ENCODE peak calls at places on chromosome 14, in seven cellular contexts. G is keratinocyte, Z is kidney, J is left ventricle myocardium inferior, T is uterus, R is GM12878, D is A549. B is an unnamed sample.

GRCh38 chr14:51069065-51069464 is 25.8 kb downstream of the TRIM9 start:
- DNase-seq in R (no peak), D (no peak), G (no peak), J (no peak), T (no peak), Z (no peak), B (no peak)

GRCh38 chr14:53703457-53703856 is 253.2 kb downstream of the BMP4 start:
- DNase-seq in J (no peak), T (no peak), Z (no peak), D (no peak), R (no peak), G (no peak), B (no peak)

GRCh38 chr14:59870277-59871165 is at the start of gene RTN1:
- DNase-seq in G (no peak), J (peak; percentile 51), R (no peak), D (no peak), Z (peak; percentile 88), T (no peak), B (no peak)

GRCh38 chr14:100104006-100104352 is 38.8 kb downstream of the EVL start:
- DNase-seq in T (no peak), J (no peak), Z (no peak), R (no peak), D (no peak), G (no peak), B (no peak)

GRCh38 chr14:33737446-33737845 is 213.4 kb downstream of the EGLN3 start:
- DNase-seq in D (no peak), T (no peak), R (no peak), Z (no peak), G (no peak), J (no peak), B (no peak)

GRCh38 chr14:62710811-62711210 is 334.4 kb downstream of the KCNH5 start:
- DNase-seq in R (no peak), D (no peak), J (no peak), T (no peak), Z (no peak), G (no peak), B (no peak)

GRCh38 chr14:99755068-99755405 is 38.2 kb upstream of the EML1 start:
- DNase-seq in D (no peak), R (no peak), Z (peak; percentile 57), G (no peak), J (no peak), T (no peak), B (peak; percentile 45)

GRCh38 chr14:82511399-82511798 is 977.7 kb upstream of the SEL1L start:
- DNase-seq in G (no peak), D (no peak), T (no peak), J (no peak), R (no peak), Z (no peak), B (no peak)

GRCh38 chr14:70987042-70987441 is 79.8 kb downstream of the PCNX1 start:
- DNase-seq in T (no peak), D (no peak), Z (no peak), J (no peak), R (no peak), G (no peak), B (no peak)

GRCh38 chr14:102554835-102555819 is 37.3 kb upstream of the RCOR1 start:
- DNase-seq in Z (peak; percentile 82), R (no peak), D (no peak), G (no peak), T (no peak), J (peak; percentile 44), B (no peak)

GRCh38 chr14:101077511-101078074 is 174.1 kb upstream of the RTL1 start:
- DNase-seq in R (no peak), Z (no peak), D (no peak), G (no peak), T (no peak), J (no peak), B (peak; percentile 63)

GRCh38 chr14:71487941-71488340 is 444.3 kb upstream of the RGS6 start:
- DNase-seq in R (no peak), G (no peak), J (no peak), Z (no peak), D (no peak), T (no peak), B (no peak)

GRCh38 chr14:99215277-99215676 is 56.7 kb downstream of the BCL11B start:
- DNase-seq in Z (no peak), G (no peak), T (no peak), J (no peak), R (no peak), D (no peak), B (no peak)

GRCh38 chr14:22265319-22266140 is 323.5 kb downstream of the DAD1 start:
- DNase-seq in D (no peak), Z (no peak), G (no peak), J (no peak), R (no peak), T (no peak), B (no peak)

GRCh38 chr14:71648725-71649124 is 283.5 kb upstream of the RGS6 start:
- DNase-seq in D (no peak), Z (no peak), G (no peak), J (no peak), T (no peak), R (no peak), B (no peak)

GRCh38 chr14:83960832-83961512 is 1569.0 kb upstream of the FLRT2 start:
- DNase-seq in R (no peak), Z (no peak), G (no peak), J (no peak), D (no peak), T (no peak), B (no peak)

GRCh38 chr14:67410313-67410712 is 1.7 kb downstream of the PLEK2 start:
- DNase-seq in T (no peak), Z (no peak), G (no peak), J (no peak), D (no peak), R (no peak), B (peak; percentile 79)

GRCh38 chr14:22748691-22749090 is 17.8 kb upstream of the OXA1L start:
- DNase-seq in G (no peak), R (no peak), D (no peak), T (no peak), Z (no peak), J (no peak), B (no peak)

DNA sequence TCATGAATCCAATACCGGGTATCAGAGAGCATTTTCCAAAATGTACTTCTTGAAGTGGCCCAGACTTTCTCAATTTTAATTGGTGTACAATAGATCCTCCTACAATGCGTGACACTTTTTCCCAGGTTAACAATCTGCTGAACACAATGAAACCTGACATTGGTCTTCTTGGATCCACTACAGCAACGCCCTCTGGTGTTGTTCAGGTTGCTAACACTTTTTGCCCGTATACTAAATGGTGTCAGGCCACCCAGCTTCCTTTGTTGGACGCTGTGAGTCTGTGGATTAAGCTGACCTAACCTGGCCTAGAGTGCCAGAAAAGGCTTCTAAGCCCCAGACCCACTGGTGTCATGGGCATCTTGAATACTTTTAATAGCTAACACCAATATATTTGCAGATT is 89.2 kb downstream of the KCNK10 start:
- DNase-seq in D (no peak), Z (no peak), T (no peak), J (no peak), R (no peak), G (no peak), B (no peak)
- TF ChIP-seq CTCF in D (peak; percentile 39), Z (no peak), T (no peak), J (no peak), R (peak; percentile 40), G (no peak), B (peak; percentile 42)

GRCh38 chr14:79432640-79433039 is 778.7 kb downstream of the DIO2 start:
- DNase-seq in D (no peak), T (no peak), Z (no peak), R (no peak), J (no peak), G (no peak), B (no peak)

GRCh38 chr14:79442776-79443175 is 768.5 kb downstream of the DIO2 start:
- DNase-seq in J (no peak), D (no peak), G (no peak), T (no peak), R (no peak), Z (no peak), B (no peak)

GRCh38 chr14:79436325-79436724 is 775.0 kb downstream of the DIO2 start:
- DNase-seq in Z (no peak), D (no peak), G (no peak), R (no peak), J (no peak), T (no peak), B (no peak)

GRCh38 chr14:79438696-79439342 is 772.5 kb downstream of the DIO2 start:
- DNase-seq in T (no peak), J (no peak), G (no peak), Z (no peak), D (no peak), R (no peak), B (no peak)

DNA sequence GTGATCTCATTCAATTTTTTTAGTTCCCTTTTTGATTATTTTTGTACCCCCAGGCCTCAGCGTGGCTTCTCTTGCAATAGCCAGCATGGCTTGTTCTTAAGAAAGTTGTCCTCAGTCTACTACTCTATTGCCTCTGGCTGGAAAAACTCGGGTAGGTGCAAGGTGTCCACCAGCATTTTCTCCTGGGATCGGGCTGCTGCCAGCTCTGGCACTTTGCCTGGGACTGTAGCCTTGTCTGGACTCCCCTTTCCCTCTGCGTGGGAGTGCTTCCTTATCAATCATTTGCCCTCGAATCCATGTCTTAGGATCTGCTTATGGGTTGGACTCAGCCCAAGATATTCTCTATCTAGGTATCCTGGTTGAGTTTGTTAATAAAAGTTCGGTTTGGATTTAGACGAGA is 773.4 kb downstream of the DIO2 start:
- DNase-seq in T (no peak), R (no peak), G (no peak), D (no peak), Z (no peak), J (no peak), B (no peak)
- H3K9me3 ChIP-seq in T (no peaks in the 10 kb centered on the region), R (no peaks in the 10 kb centered on the region), G (no peaks in the 10 kb centered on the region), D (no peaks in the 10 kb centered on the region), Z (no peaks in the 10 kb centered on the region), J (no peaks in the 10 kb centered on the region), B (no peaks in the 10 kb centered on the region)

GRCh38 chr14:73888971-73889370 is 2.3 kb downstream of the ZNF410 start:
- DNase-seq in D (no peak), G (peak; percentile 32), Z (no peak), R (no peak), J (no peak), T (no peak), B (no peak)
- H3K4me3 ChIP-seq in D (no peak overlapping the region), G (peak overlapping the region; percentile 85), Z (no peak overlapping the region), R (peak overlapping the region; percentile 8), J (no peak overlapping the region), T (no peak overlapping the region), B (peak overlapping the region; percentile 55)

DNA sequence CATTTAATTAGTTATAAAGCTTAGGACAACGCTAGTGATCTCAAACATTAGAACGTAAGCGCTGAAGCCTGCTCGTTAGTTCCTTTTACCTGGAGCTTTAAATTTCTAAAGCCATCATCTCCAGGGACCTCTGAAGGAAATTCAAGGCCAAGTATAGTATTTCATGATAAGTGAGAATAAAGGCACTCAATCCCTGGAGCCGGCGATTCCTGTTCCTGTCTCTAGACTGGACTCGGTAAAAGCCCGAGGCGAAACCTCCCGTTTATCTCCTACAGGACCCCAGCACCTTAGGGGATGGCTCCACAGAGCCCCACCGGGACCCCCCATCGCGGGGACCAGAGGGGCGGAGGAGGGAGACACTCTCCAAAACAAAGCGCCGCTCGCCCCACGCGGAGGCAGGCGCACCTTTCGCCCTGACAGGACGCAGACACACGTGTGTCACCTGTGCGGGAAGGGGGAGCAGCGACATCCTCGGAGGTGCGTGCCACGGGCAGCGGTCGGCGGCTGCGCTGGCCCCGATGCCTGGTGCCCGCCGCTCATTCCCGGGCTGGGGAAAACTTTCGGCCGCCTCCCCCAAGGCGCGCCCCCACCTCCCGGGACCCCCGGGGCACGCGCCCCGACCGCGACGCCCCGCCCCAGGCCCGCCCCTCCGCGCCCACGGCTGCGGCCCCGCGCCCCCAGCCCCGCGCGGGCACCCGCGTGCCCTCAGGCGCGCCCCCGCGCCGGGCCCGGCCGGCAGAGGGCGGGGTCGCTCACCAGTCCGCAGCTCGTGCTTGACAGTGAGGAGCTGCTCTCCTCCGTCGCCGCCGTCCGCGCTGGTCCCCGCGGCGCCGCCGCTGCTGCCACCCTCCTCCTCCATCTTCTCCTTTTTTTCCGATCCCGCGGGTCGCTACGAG is 617 bp downstream of the RPS6KA5 start:
- DNase-seq in G (no peak), D (peak; percentile 41), R (no peak), J (no peak), T (peak; percentile 30), Z (peak; percentile 88), B (peak; percentile 70)
- TF ChIP-seq CTCF in G (no peak), D (peak; percentile 40), R (no peak), J (no peak), T (peak; percentile 49), Z (peak; percentile 33), B (peak; percentile 67)